ENCODE peak calls at places on chromosomes 4 and X, in five cellular contexts. One of them, this sample, is unnamed. For H4K20me1, the result is how much of the 10 kb centered on the place peaks cover.

GRCh38 chr4:109406337-109406931 is 27.2 kb upstream of the SEC24B start:
- DNase-seq in OCI-LY7: peak
- DNase-seq in fibroblast of lung: peak
- DNase-seq in MM.1S: peak
- DNase-seq in neural progenitor cell: peak
- DNase-seq in this sample: peak

GRCh38 chr4:147683172-147683571 is 791 bp downstream of the PRMT9 start:
- DNase-seq in MM.1S: peak
- DNase-seq in fibroblast of lung: peak
- DNase-seq in neural progenitor cell: peak
- DNase-seq in OCI-LY7: peak
- DNase-seq in this sample: peak

GRCh38 chrX:68193234-68193633 is 240.1 kb downstream of the OPHN1 start:
- DNase-seq in fibroblast of lung: no peak
- DNase-seq in MM.1S: no peak
- DNase-seq in OCI-LY7: no peak
- DNase-seq in neural progenitor cell: no peak
- DNase-seq in this sample: no peak

GRCh38 chrX:85922821-85923220 is 124.5 kb downstream of the CHM start:
- DNase-seq in MM.1S: no peak
- DNase-seq in fibroblast of lung: peak
- DNase-seq in OCI-LY7: no peak
- DNase-seq in neural progenitor cell: no peak
- DNase-seq in this sample: no peak

GRCh38 chr4:16229604-16230003 is 3.3 kb upstream of the TAPT1 start:
- DNase-seq in fibroblast of lung: no peak
- DNase-seq in neural progenitor cell: no peak
- DNase-seq in OCI-LY7: no peak
- DNase-seq in MM.1S: no peak
- DNase-seq in this sample: no peak

GRCh38 chrX:40108084-40108958 is 10.6 kb upstream of the BCOR start:
- DNase-seq in neural progenitor cell: peak
- DNase-seq in fibroblast of lung: peak
- DNase-seq in MM.1S: no peak
- DNase-seq in OCI-LY7: no peak
- DNase-seq in this sample: no peak

GRCh38 chrX:72478351-72478750 is 94.3 kb downstream of the HDAC8 start:
- DNase-seq in fibroblast of lung: no peak
- DNase-seq in neural progenitor cell: no peak
- DNase-seq in MM.1S: no peak
- DNase-seq in OCI-LY7: no peak
- DNase-seq in this sample: no peak

GRCh38 chr4:13627606-13628301 is at the start of gene BOD1L1:
- DNase-seq in fibroblast of lung: peak
- DNase-seq in neural progenitor cell: peak
- DNase-seq in OCI-LY7: peak
- DNase-seq in MM.1S: peak
- DNase-seq in this sample: peak

GRCh38 chrX:137227164-137227563 is 193.4 kb upstream of the GPR101 start:
- DNase-seq in neural progenitor cell: no peak
- DNase-seq in OCI-LY7: no peak
- DNase-seq in fibroblast of lung: no peak
- DNase-seq in MM.1S: no peak
- DNase-seq in this sample: no peak

GRCh38 chrX:56232221-56233082 is at the start of gene KLF8:
- DNase-seq in fibroblast of lung: peak
- DNase-seq in neural progenitor cell: peak
- DNase-seq in MM.1S: no peak
- DNase-seq in OCI-LY7: no peak
- DNase-seq in this sample: peak

DNA sequence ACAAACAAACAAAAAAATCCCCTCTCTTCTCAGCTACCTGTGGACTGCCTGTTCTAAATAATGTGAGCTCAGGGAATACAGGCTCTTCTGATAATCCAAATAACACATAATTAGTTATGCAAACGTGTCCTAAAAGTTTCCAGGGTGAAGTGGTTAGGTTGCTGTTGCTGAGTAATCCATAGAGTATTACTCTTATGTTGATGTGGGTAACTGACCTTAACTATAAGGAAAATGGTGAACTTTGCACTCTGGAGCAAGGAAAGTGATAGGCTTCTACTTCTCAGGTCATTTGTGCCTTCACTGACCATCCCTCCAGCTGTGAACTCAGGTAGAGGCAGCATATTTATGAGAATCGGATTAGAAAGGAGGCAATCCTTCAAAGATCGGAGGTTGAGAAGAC is 19.9 kb downstream of the MSN start:
- DNase-seq in OCI-LY7: no peak
- DNase-seq in MM.1S: no peak
- DNase-seq in neural progenitor cell: no peak
- DNase-seq in fibroblast of lung: no peak
- DNase-seq in this sample: no peak
- H4K20me1 ChIP-seq in OCI-LY7: under half
- H4K20me1 ChIP-seq in MM.1S: under half
- H4K20me1 ChIP-seq in neural progenitor cell: under half
- H4K20me1 ChIP-seq in fibroblast of lung: under half
- H4K20me1 ChIP-seq in this sample: under half

DNA sequence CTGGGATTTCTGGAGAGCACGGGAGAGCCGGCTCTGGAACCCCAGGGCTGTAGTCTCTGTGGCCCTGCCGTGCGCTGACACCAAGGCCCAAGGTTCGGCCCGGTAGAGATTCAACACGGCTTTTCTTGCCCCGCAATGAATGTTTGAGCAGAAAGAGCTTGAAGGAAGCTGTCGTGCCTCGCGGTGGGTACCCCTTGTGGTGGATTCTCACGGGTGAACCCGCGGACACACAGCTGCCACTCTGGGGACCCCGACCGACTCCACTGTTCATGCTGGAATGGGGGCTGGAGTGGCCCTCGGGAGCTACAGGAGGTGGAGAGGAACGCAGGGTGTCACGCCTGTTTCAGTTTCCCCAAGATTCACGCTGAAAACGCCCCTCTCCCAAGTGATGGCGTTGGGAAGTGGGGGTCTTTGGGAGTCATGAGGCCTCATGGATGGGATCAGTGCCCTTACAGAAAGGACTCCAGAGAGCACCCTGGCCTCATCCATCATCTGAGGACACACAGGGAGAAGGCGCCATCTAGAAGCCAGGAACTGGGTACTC is 6.6 kb downstream of the SLC25A6 start:
- DNase-seq in MM.1S: no peak
- DNase-seq in OCI-LY7: no peak
- DNase-seq in fibroblast of lung: no peak
- DNase-seq in neural progenitor cell: no peak
- DNase-seq in this sample: no peak
- H4K20me1 ChIP-seq in MM.1S: under half
- H4K20me1 ChIP-seq in OCI-LY7: under half
- H4K20me1 ChIP-seq in fibroblast of lung: under half
- H4K20me1 ChIP-seq in neural progenitor cell: under half
- H4K20me1 ChIP-seq in this sample: under half

DNA sequence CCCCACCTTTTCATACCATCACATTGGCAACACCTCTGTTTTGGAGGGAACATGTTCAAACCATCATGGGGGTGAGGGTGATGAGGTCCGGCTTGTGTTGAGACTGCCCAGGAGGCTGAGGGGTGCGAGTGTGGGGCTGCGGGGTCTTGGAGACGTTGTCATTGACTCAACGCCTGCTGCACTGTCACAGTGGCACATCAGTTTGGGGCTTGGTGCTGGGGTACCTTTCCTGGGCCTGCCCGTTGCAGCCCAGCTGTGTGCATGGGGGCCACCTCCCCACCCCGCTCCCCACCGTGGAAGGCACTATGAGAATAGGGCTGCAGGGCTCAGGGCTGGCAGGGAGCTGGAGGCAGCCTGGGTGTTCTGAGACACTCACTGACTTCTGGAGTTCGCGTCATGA is 2.3 kb downstream of the HTRA3 start:
- DNase-seq in fibroblast of lung: no peak
- DNase-seq in MM.1S: no peak
- DNase-seq in neural progenitor cell: no peak
- DNase-seq in OCI-LY7: no peak
- DNase-seq in this sample: no peak
- H4K20me1 ChIP-seq in fibroblast of lung: under half
- H4K20me1 ChIP-seq in MM.1S: under half
- H4K20me1 ChIP-seq in neural progenitor cell: under half
- H4K20me1 ChIP-seq in OCI-LY7: under half
- H4K20me1 ChIP-seq in this sample: under half

DNA sequence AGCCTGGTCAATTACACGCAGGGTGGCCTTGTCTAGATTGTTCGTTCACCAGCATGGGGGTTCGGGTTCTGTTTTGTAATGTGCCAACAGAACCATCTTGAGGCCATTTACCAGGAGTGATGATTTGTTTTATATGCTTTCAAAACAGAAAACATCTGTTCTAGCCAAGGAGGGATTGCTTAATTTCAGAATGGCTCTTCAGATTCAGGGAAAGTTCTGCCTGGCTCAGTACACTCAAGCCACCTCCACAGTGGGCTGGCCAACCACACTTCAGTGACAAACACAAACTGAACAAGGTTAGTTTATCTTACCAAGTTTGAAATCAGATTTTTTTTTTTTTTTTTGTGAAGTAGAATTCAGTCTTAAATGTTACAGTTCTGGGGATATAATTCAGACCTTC is 23.2 kb downstream of the SMS start:
- DNase-seq in neural progenitor cell: no peak
- DNase-seq in OCI-LY7: no peak
- DNase-seq in fibroblast of lung: peak
- DNase-seq in MM.1S: no peak
- DNase-seq in this sample: no peak
- H4K20me1 ChIP-seq in neural progenitor cell: under half
- H4K20me1 ChIP-seq in OCI-LY7: under half
- H4K20me1 ChIP-seq in fibroblast of lung: under half
- H4K20me1 ChIP-seq in MM.1S: under half
- H4K20me1 ChIP-seq in this sample: under half

GRCh38 chrX:2696698-2697215 is 5.7 kb downstream of the CD99 start:
- DNase-seq in OCI-LY7: peak
- DNase-seq in neural progenitor cell: no peak
- DNase-seq in fibroblast of lung: peak
- DNase-seq in MM.1S: no peak
- DNase-seq in this sample: peak

GRCh38 chrX:2699959-2700358 is 8.9 kb downstream of the CD99 start:
- DNase-seq in MM.1S: no peak
- DNase-seq in neural progenitor cell: no peak
- DNase-seq in fibroblast of lung: no peak
- DNase-seq in OCI-LY7: no peak
- DNase-seq in this sample: no peak

GRCh38 chrX:2697741-2698294 is 6.7 kb downstream of the CD99 start:
- DNase-seq in MM.1S: no peak
- DNase-seq in OCI-LY7: peak
- DNase-seq in fibroblast of lung: peak
- DNase-seq in neural progenitor cell: no peak
- DNase-seq in this sample: no peak

GRCh38 chrX:2697306-2697705 is 6.2 kb downstream of the CD99 start:
- DNase-seq in fibroblast of lung: no peak
- DNase-seq in MM.1S: no peak
- DNase-seq in neural progenitor cell: no peak
- DNase-seq in OCI-LY7: no peak
- DNase-seq in this sample: no peak

GRCh38 chrX:2698604-2699003 is 7.5 kb downstream of the CD99 start:
- DNase-seq in fibroblast of lung: no peak
- DNase-seq in neural progenitor cell: no peak
- DNase-seq in MM.1S: no peak
- DNase-seq in OCI-LY7: no peak
- DNase-seq in this sample: no peak
- H4K20me1 ChIP-seq in fibroblast of lung: under half
- H4K20me1 ChIP-seq in neural progenitor cell: under half
- H4K20me1 ChIP-seq in MM.1S: under half
- H4K20me1 ChIP-seq in OCI-LY7: under half
- H4K20me1 ChIP-seq in this sample: under half

GRCh38 chr4:2626231-2626630 is 89.8 kb downstream of the FAM193A start:
- DNase-seq in neural progenitor cell: no peak
- DNase-seq in OCI-LY7: no peak
- DNase-seq in fibroblast of lung: no peak
- DNase-seq in MM.1S: no peak
- DNase-seq in this sample: no peak

GRCh38 chr4:2623442-2623841 is 87.0 kb downstream of the FAM193A start:
- DNase-seq in OCI-LY7: no peak
- DNase-seq in MM.1S: no peak
- DNase-seq in fibroblast of lung: no peak
- DNase-seq in neural progenitor cell: no peak
- DNase-seq in this sample: no peak

GRCh38 chr4:2621419-2621818 is 85.0 kb downstream of the FAM193A start:
- DNase-seq in MM.1S: no peak
- DNase-seq in OCI-LY7: no peak
- DNase-seq in fibroblast of lung: no peak
- DNase-seq in neural progenitor cell: no peak
- DNase-seq in this sample: no peak

GRCh38 chr4:2619459-2619858 is 83.0 kb downstream of the FAM193A start:
- DNase-seq in MM.1S: no peak
- DNase-seq in OCI-LY7: no peak
- DNase-seq in neural progenitor cell: peak
- DNase-seq in fibroblast of lung: no peak
- DNase-seq in this sample: no peak

GRCh38 chr4:2624782-2625548 is 88.5 kb downstream of the FAM193A start:
- DNase-seq in OCI-LY7: no peak
- DNase-seq in MM.1S: no peak
- DNase-seq in fibroblast of lung: no peak
- DNase-seq in neural progenitor cell: no peak
- DNase-seq in this sample: no peak
- H4K20me1 ChIP-seq in OCI-LY7: under half
- H4K20me1 ChIP-seq in MM.1S: under half
- H4K20me1 ChIP-seq in fibroblast of lung: under half
- H4K20me1 ChIP-seq in neural progenitor cell: under half
- H4K20me1 ChIP-seq in this sample: under half

DNA sequence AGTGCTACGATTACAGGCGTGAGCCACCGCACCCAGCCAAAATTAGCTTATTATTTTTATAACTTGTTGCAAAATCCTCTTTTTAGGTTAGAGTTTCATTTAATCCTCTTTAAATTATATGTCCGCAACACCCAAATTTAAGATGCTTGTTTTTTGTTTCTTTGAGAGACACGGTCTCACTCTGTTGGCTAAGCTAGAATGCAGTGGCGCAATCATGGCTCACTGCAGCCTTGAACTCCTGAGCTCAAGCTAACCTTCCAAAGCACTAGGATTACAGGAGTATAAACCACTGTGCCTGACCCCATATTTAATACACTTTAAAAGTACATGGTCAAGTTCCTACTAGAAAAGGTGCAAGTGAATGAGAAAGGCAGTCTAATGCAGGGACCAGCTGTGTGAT is 2.2 kb downstream of the RBBP7 start:
- DNase-seq in OCI-LY7: no peak
- DNase-seq in fibroblast of lung: no peak
- DNase-seq in neural progenitor cell: no peak
- DNase-seq in MM.1S: no peak
- DNase-seq in this sample: no peak
- H4K20me1 ChIP-seq in OCI-LY7: under half
- H4K20me1 ChIP-seq in fibroblast of lung: under half
- H4K20me1 ChIP-seq in neural progenitor cell: half or more
- H4K20me1 ChIP-seq in MM.1S: under half
- H4K20me1 ChIP-seq in this sample: under half

This sample was measured in K562.